ENCODE peak calls at places on chromosomes 2 and 18, in five cellular contexts. X is GM13976; T is activated CD4-positive, alpha-beta T cell treated with anti-CD3 and anti-CD28 coated beads for 4 hours; J is CD4-positive, alpha-beta T cell; O is EH. B is an unnamed sample.

GRCh38 chr18:48151421-48152095 is 221.1 kb upstream of the SMAD2 start:
- DNase-seq in T (no peak), O (no peak), J (no peak), X (no peak), B (no peak)

GRCh38 chr2:85536479-85536878 is 2.5 kb upstream of the MAT2A start:
- DNase-seq in O (peak), X (no peak), J (no peak), T (no peak), B (no peak)

GRCh38 chr2:24164416-24164973 is 10.4 kb upstream of the FAM228A start:
- DNase-seq in O (peak), T (peak), J (peak), X (peak), B (no peak)

GRCh38 chr2:15685143-15685542 is 93.5 kb downstream of the DDX1 start:
- DNase-seq in T (no peak), X (no peak), O (no peak), J (no peak), B (no peak)

GRCh38 chr2:74383254-74383653 is 3.1 kb upstream of the DCTN1 start:
- DNase-seq in X (no peak), J (no peak), O (peak), T (no peak), B (no peak)

GRCh38 chr2:110173523-110173922 is 31.3 kb downstream of the NPHP1 start:
- DNase-seq in O (peak), J (no peak), T (no peak), X (no peak), B (no peak)

GRCh38 chr2:72108121-72108520 is 39.5 kb downstream of the CYP26B1 start:
- DNase-seq in J (no peak), O (peak), T (no peak), X (no peak), B (no peak)

GRCh38 chr2:145931836-145932352 is 1412.0 kb upstream of the ZEB2 start:
- DNase-seq in O (peak), T (no peak), J (no peak), X (no peak), B (no peak)

GRCh38 chr2:106566050-106566449 is 78.9 kb downstream of the CD8B2 start:
- DNase-seq in X (no peak), T (no peak), J (no peak), O (peak), B (no peak)

GRCh38 chr2:236889791-236890704 is 195.6 kb upstream of the COPS8 start:
- DNase-seq in T (no peak), X (no peak), J (no peak), O (no peak), B (no peak)

GRCh38 chr2:72963423-72964145 is 46.3 kb downstream of the EMX1 start:
- DNase-seq in J (no peak), X (no peak), T (no peak), O (no peak), B (no peak)

GRCh38 chr2:70188460-70188859 is 2.4 kb downstream of the C2orf42 start:
- DNase-seq in O (no peak), X (no peak), J (no peak), T (no peak), B (no peak)

GRCh38 chr18:21916594-21916993 is 176.0 kb downstream of the MIB1 start:
- DNase-seq in O (no peak), X (no peak), T (no peak), J (no peak), B (no peak)

GRCh38 chr2:119645173-119645846 is 33.7 kb upstream of the TMEM177 start:
- DNase-seq in T (no peak), X (no peak), J (no peak), O (peak), B (no peak)

GRCh38 chr2:202140522-202141292 is 67.7 kb downstream of the KIAA2012 start:
- DNase-seq in O (peak), X (no peak), J (no peak), T (no peak), B (no peak)

GRCh38 chr2:172100080-172101007 is 2.4 kb downstream of the DLX2 start:
- DNase-seq in O (peak), J (no peak), T (no peak), X (peak), B (no peak)

GRCh38 chr2:235445116-235445515 is 48.7 kb upstream of the AGAP1 start:
- DNase-seq in X (no peak), O (no peak), J (no peak), T (no peak), B (no peak)

GRCh38 chr18:79406708-79407107 is 11.0 kb downstream of the NFATC1 start:
- DNase-seq in T (no peak), O (no peak), X (no peak), J (no peak), B (no peak)

GRCh38 chr18:906416-907170 is 1.9 kb downstream of the ADCYAP1 start:
- DNase-seq in J (no peak), X (no peak), T (no peak), O (no peak), B (no peak)

GRCh38 chr18:28834889-28835288 is 658.0 kb upstream of the CDH2 start:
- DNase-seq in T (no peak), J (no peak), X (no peak), O (peak), B (no peak)

GRCh38 chr2:113167115-113167932 is 6.4 kb upstream of the PSD4 start:
- DNase-seq in T (no peak), X (no peak), O (no peak), J (peak), B (no peak)

GRCh38 chr2:169190197-169190775 is 120.9 kb downstream of the DHRS9 start:
- DNase-seq in X (no peak), T (no peak), O (no peak), J (no peak), B (no peak)

GRCh38 chr2:215748446-215748845 is 264.9 kb downstream of the MREG start:
- DNase-seq in J (no peak), X (no peak), T (no peak), O (peak), B (no peak)

GRCh38 chr2:127664065-127664894 is 11.1 kb downstream of the LIMS2 start:
- DNase-seq in J (no peak), X (no peak), T (no peak), O (no peak), B (no peak)

GRCh38 chr18:21192308-21192624 is 49.8 kb upstream of the GREB1L start:
- DNase-seq in J (no peak), T (no peak), O (no peak), X (no peak), B (no peak)

GRCh38 chr2:182866095-182866460 is 359 bp downstream of the FRZB start:
- DNase-seq in X (peak), T (no peak), O (no peak), J (no peak), B (no peak)

GRCh38 chr2:6866239-6866745 is 585 bp upstream of the CMPK2 start:
- DNase-seq in O (peak), X (peak), T (peak), J (peak), B (peak)

GRCh38 chr2:114010001-114010400 is 120.1 kb downstream of the ACTR3 start:
- DNase-seq in X (no peak), J (no peak), O (peak), T (no peak), B (no peak)

GRCh38 chr2:207470700-207471070 is 59.1 kb upstream of the CREB1 start:
- DNase-seq in J (no peak), O (no peak), T (no peak), X (no peak), B (no peak)

GRCh38 chr2:35220471-35220870 is 1135.1 kb upstream of the CRIM1 start:
- DNase-seq in X (no peak), J (no peak), T (no peak), O (no peak), B (no peak)

GRCh38 chr2:64685430-64685829 is 31.7 kb upstream of the SERTAD2 start:
- DNase-seq in X (no peak), J (no peak), T (no peak), O (peak), B (no peak)

GRCh38 chr2:223901854-223902253 is 43.3 kb downstream of the WDFY1 start:
- DNase-seq in T (no peak), J (no peak), O (no peak), X (no peak), B (no peak)

GRCh38 chr2:9675369-9676351 is 44.9 kb upstream of the YWHAQ start:
- DNase-seq in X (no peak), T (no peak), O (peak), J (no peak), B (no peak)

GRCh38 chr2:9199716-9200633 is 6.6 kb upstream of the ASAP2 start:
- DNase-seq in T (no peak), X (no peak), O (peak), J (no peak), B (no peak)

GRCh38 chr2:236712961-236713673 is 143.5 kb downstream of the ACKR3 start:
- DNase-seq in X (no peak), T (no peak), J (no peak), O (no peak), B (no peak)

GRCh38 chr2:84257871-84258270 is 201.2 kb downstream of the SUCLG1 start:
- DNase-seq in O (no peak), X (no peak), T (no peak), J (no peak), B (no peak)

GRCh38 chr18:50312296-50313030 is 25.0 kb upstream of the CXXC1 start:
- DNase-seq in O (no peak), J (no peak), X (no peak), T (no peak), B (no peak)

GRCh38 chr2:94956797-94957391 is 68.6 kb upstream of the MAL start:
- DNase-seq in O (peak), J (peak), X (peak), T (peak), B (no peak)

GRCh38 chr2:158482594-158482993 is 25.8 kb downstream of the PKP4 start:
- DNase-seq in J (no peak), O (peak), T (no peak), X (no peak), B (no peak)

B was measured in T-cell.